ENCODE peak calls at places on chromosome 7, in five cellular contexts. One of them, this sample, is unnamed.

GRCh38 chr7:140053812-140054539 is 8.8 kb downstream of the PARP12 start:
- DNase-seq in GM04503: no peak
- DNase-seq in iris pigment epithelial cell: no peak
- DNase-seq in stimulated activated CD8-positive, alpha-beta memory T cell treated with anti-CD3 and anti-CD28 coated beads, Interleukin-4, amount 100 ng/mL, for 1 hour: no peak
- DNase-seq in neural crest cell: no peak
- DNase-seq in this sample: no peak

GRCh38 chr7:105791926-105792325 is 84.5 kb downstream of the ATXN7L1 start:
- DNase-seq in GM04503: no peak
- DNase-seq in iris pigment epithelial cell: no peak
- DNase-seq in stimulated activated CD8-positive, alpha-beta memory T cell treated with anti-CD3 and anti-CD28 coated beads, Interleukin-4, amount 100 ng/mL, for 1 hour: no peak
- DNase-seq in neural crest cell: no peak
- DNase-seq in this sample: no peak

GRCh38 chr7:46651561-46652088 is 730.6 kb upstream of the IGFBP3 start:
- DNase-seq in GM04503: no peak
- DNase-seq in iris pigment epithelial cell: no peak
- DNase-seq in stimulated activated CD8-positive, alpha-beta memory T cell treated with anti-CD3 and anti-CD28 coated beads, Interleukin-4, amount 100 ng/mL, for 1 hour: no peak
- DNase-seq in neural crest cell: no peak
- DNase-seq in this sample: no peak

GRCh38 chr7:100157334-100158228 is 942 bp downstream of the TRAPPC14 start:
- DNase-seq in GM04503: no peak
- DNase-seq in iris pigment epithelial cell: peak
- DNase-seq in stimulated activated CD8-positive, alpha-beta memory T cell treated with anti-CD3 and anti-CD28 coated beads, Interleukin-4, amount 100 ng/mL, for 1 hour: no peak
- DNase-seq in neural crest cell: no peak
- DNase-seq in this sample: peak

GRCh38 chr7:6234384-6234783 is 38.0 kb downstream of the CYTH3 start:
- DNase-seq in GM04503: no peak
- DNase-seq in iris pigment epithelial cell: no peak
- DNase-seq in stimulated activated CD8-positive, alpha-beta memory T cell treated with anti-CD3 and anti-CD28 coated beads, Interleukin-4, amount 100 ng/mL, for 1 hour: no peak
- DNase-seq in neural crest cell: no peak
- DNase-seq in this sample: no peak

GRCh38 chr7:151311294-151311864 is 30.2 kb upstream of the NUB1 start:
- DNase-seq in GM04503: no peak
- DNase-seq in iris pigment epithelial cell: no peak
- DNase-seq in stimulated activated CD8-positive, alpha-beta memory T cell treated with anti-CD3 and anti-CD28 coated beads, Interleukin-4, amount 100 ng/mL, for 1 hour: no peak
- DNase-seq in neural crest cell: no peak
- DNase-seq in this sample: peak

GRCh38 chr7:47951374-47951773 is 3.1 kb upstream of the PKD1L1 start:
- DNase-seq in GM04503: no peak
- DNase-seq in iris pigment epithelial cell: no peak
- DNase-seq in stimulated activated CD8-positive, alpha-beta memory T cell treated with anti-CD3 and anti-CD28 coated beads, Interleukin-4, amount 100 ng/mL, for 1 hour: no peak
- DNase-seq in neural crest cell: no peak
- DNase-seq in this sample: peak

GRCh38 chr7:8157296-8157695 is 104.7 kb downstream of the ICA1 start:
- DNase-seq in GM04503: no peak
- DNase-seq in iris pigment epithelial cell: no peak
- DNase-seq in stimulated activated CD8-positive, alpha-beta memory T cell treated with anti-CD3 and anti-CD28 coated beads, Interleukin-4, amount 100 ng/mL, for 1 hour: no peak
- DNase-seq in neural crest cell: no peak
- DNase-seq in this sample: peak

GRCh38 chr7:16695621-16696237 is 49.7 kb downstream of the BZW2 start:
- DNase-seq in GM04503: no peak
- DNase-seq in iris pigment epithelial cell: peak
- DNase-seq in stimulated activated CD8-positive, alpha-beta memory T cell treated with anti-CD3 and anti-CD28 coated beads, Interleukin-4, amount 100 ng/mL, for 1 hour: no peak
- DNase-seq in neural crest cell: no peak
- DNase-seq in this sample: peak

GRCh38 chr7:107463139-107464078 is 6.4 kb upstream of the GPR22 start:
- DNase-seq in GM04503: no peak
- DNase-seq in iris pigment epithelial cell: peak
- DNase-seq in stimulated activated CD8-positive, alpha-beta memory T cell treated with anti-CD3 and anti-CD28 coated beads, Interleukin-4, amount 100 ng/mL, for 1 hour: no peak
- DNase-seq in neural crest cell: peak
- DNase-seq in this sample: peak

GRCh38 chr7:94477878-94478277 is 31.7 kb upstream of the CASD1 start:
- DNase-seq in GM04503: no peak
- DNase-seq in iris pigment epithelial cell: no peak
- DNase-seq in stimulated activated CD8-positive, alpha-beta memory T cell treated with anti-CD3 and anti-CD28 coated beads, Interleukin-4, amount 100 ng/mL, for 1 hour: no peak
- DNase-seq in neural crest cell: no peak
- DNase-seq in this sample: no peak

GRCh38 chr7:22544245-22544644 is 44.3 kb upstream of the STEAP1B start:
- DNase-seq in GM04503: no peak
- DNase-seq in iris pigment epithelial cell: no peak
- DNase-seq in stimulated activated CD8-positive, alpha-beta memory T cell treated with anti-CD3 and anti-CD28 coated beads, Interleukin-4, amount 100 ng/mL, for 1 hour: no peak
- DNase-seq in neural crest cell: no peak
- DNase-seq in this sample: no peak

GRCh38 chr7:47460251-47460989 is 121.5 kb downstream of the TNS3 start:
- DNase-seq in GM04503: no peak
- DNase-seq in iris pigment epithelial cell: no peak
- DNase-seq in stimulated activated CD8-positive, alpha-beta memory T cell treated with anti-CD3 and anti-CD28 coated beads, Interleukin-4, amount 100 ng/mL, for 1 hour: no peak
- DNase-seq in neural crest cell: no peak
- DNase-seq in this sample: no peak

GRCh38 chr7:99010281-99010680 is 131.9 kb downstream of the TRRAP start:
- DNase-seq in GM04503: no peak
- DNase-seq in iris pigment epithelial cell: no peak
- DNase-seq in stimulated activated CD8-positive, alpha-beta memory T cell treated with anti-CD3 and anti-CD28 coated beads, Interleukin-4, amount 100 ng/mL, for 1 hour: no peak
- DNase-seq in neural crest cell: no peak
- DNase-seq in this sample: no peak

GRCh38 chr7:95476072-95476845 is 9.5 kb upstream of the ASB4 start:
- DNase-seq in GM04503: no peak
- DNase-seq in iris pigment epithelial cell: no peak
- DNase-seq in stimulated activated CD8-positive, alpha-beta memory T cell treated with anti-CD3 and anti-CD28 coated beads, Interleukin-4, amount 100 ng/mL, for 1 hour: no peak
- DNase-seq in neural crest cell: peak
- DNase-seq in this sample: no peak

GRCh38 chr7:94011714-94012353 is 7.7 kb upstream of the BET1 start:
- DNase-seq in GM04503: no peak
- DNase-seq in iris pigment epithelial cell: no peak
- DNase-seq in stimulated activated CD8-positive, alpha-beta memory T cell treated with anti-CD3 and anti-CD28 coated beads, Interleukin-4, amount 100 ng/mL, for 1 hour: no peak
- DNase-seq in neural crest cell: no peak
- DNase-seq in this sample: no peak

GRCh38 chr7:97116308-97116707 is 1.2 kb upstream of the SDHAF3 start:
- DNase-seq in GM04503: no peak
- DNase-seq in iris pigment epithelial cell: no peak
- DNase-seq in stimulated activated CD8-positive, alpha-beta memory T cell treated with anti-CD3 and anti-CD28 coated beads, Interleukin-4, amount 100 ng/mL, for 1 hour: no peak
- DNase-seq in neural crest cell: no peak
- DNase-seq in this sample: no peak

GRCh38 chr7:117375380-117375779 is 51.9 kb downstream of the ASZ1 start:
- DNase-seq in GM04503: no peak
- DNase-seq in iris pigment epithelial cell: peak
- DNase-seq in stimulated activated CD8-positive, alpha-beta memory T cell treated with anti-CD3 and anti-CD28 coated beads, Interleukin-4, amount 100 ng/mL, for 1 hour: no peak
- DNase-seq in neural crest cell: no peak
- DNase-seq in this sample: no peak

GRCh38 chr7:82805527-82805960 is 357.1 kb downstream of the PCLO start:
- DNase-seq in GM04503: peak
- DNase-seq in iris pigment epithelial cell: peak
- DNase-seq in stimulated activated CD8-positive, alpha-beta memory T cell treated with anti-CD3 and anti-CD28 coated beads, Interleukin-4, amount 100 ng/mL, for 1 hour: no peak
- DNase-seq in neural crest cell: no peak
- DNase-seq in this sample: no peak

GRCh38 chr7:30804078-30804661 is 33.0 kb downstream of the MINDY4 start:
- DNase-seq in GM04503: peak
- DNase-seq in iris pigment epithelial cell: peak
- DNase-seq in stimulated activated CD8-positive, alpha-beta memory T cell treated with anti-CD3 and anti-CD28 coated beads, Interleukin-4, amount 100 ng/mL, for 1 hour: no peak
- DNase-seq in neural crest cell: no peak
- DNase-seq in this sample: no peak

GRCh38 chr7:101911800-101912705 is 94.6 kb downstream of the CUX1 start:
- DNase-seq in GM04503: no peak
- DNase-seq in iris pigment epithelial cell: peak
- DNase-seq in stimulated activated CD8-positive, alpha-beta memory T cell treated with anti-CD3 and anti-CD28 coated beads, Interleukin-4, amount 100 ng/mL, for 1 hour: no peak
- DNase-seq in neural crest cell: no peak
- DNase-seq in this sample: peak

GRCh38 chr7:1380211-1380815 is 79.0 kb downstream of the MICALL2 start:
- DNase-seq in GM04503: no peak
- DNase-seq in iris pigment epithelial cell: no peak
- DNase-seq in stimulated activated CD8-positive, alpha-beta memory T cell treated with anti-CD3 and anti-CD28 coated beads, Interleukin-4, amount 100 ng/mL, for 1 hour: no peak
- DNase-seq in neural crest cell: no peak
- DNase-seq in this sample: no peak

GRCh38 chr7:148148456-148148855 is 442.1 kb upstream of the C7orf33 start:
- DNase-seq in GM04503: no peak
- DNase-seq in iris pigment epithelial cell: no peak
- DNase-seq in stimulated activated CD8-positive, alpha-beta memory T cell treated with anti-CD3 and anti-CD28 coated beads, Interleukin-4, amount 100 ng/mL, for 1 hour: no peak
- DNase-seq in neural crest cell: no peak
- DNase-seq in this sample: no peak

GRCh38 chr7:66362136-66362535 is 157.0 kb downstream of the TPST1 start:
- DNase-seq in GM04503: no peak
- DNase-seq in iris pigment epithelial cell: peak
- DNase-seq in stimulated activated CD8-positive, alpha-beta memory T cell treated with anti-CD3 and anti-CD28 coated beads, Interleukin-4, amount 100 ng/mL, for 1 hour: no peak
- DNase-seq in neural crest cell: no peak
- DNase-seq in this sample: no peak

GRCh38 chr7:39987641-39988347 is 37.7 kb downstream of the CDK13 start:
- DNase-seq in GM04503: no peak
- DNase-seq in iris pigment epithelial cell: no peak
- DNase-seq in stimulated activated CD8-positive, alpha-beta memory T cell treated with anti-CD3 and anti-CD28 coated beads, Interleukin-4, amount 100 ng/mL, for 1 hour: no peak
- DNase-seq in neural crest cell: no peak
- DNase-seq in this sample: no peak

GRCh38 chr7:26293569-26294308 is 2.1 kb downstream of the SNX10 start:
- DNase-seq in GM04503: no peak
- DNase-seq in iris pigment epithelial cell: no peak
- DNase-seq in stimulated activated CD8-positive, alpha-beta memory T cell treated with anti-CD3 and anti-CD28 coated beads, Interleukin-4, amount 100 ng/mL, for 1 hour: no peak
- DNase-seq in neural crest cell: no peak
- DNase-seq in this sample: no peak

GRCh38 chr7:73526892-73527821 is 5.1 kb upstream of the BAZ1B start:
- DNase-seq in GM04503: no peak
- DNase-seq in iris pigment epithelial cell: no peak
- DNase-seq in stimulated activated CD8-positive, alpha-beta memory T cell treated with anti-CD3 and anti-CD28 coated beads, Interleukin-4, amount 100 ng/mL, for 1 hour: no peak
- DNase-seq in neural crest cell: no peak
- DNase-seq in this sample: no peak

GRCh38 chr7:5422324-5423271 is 1.0 kb downstream of the TNRC18 start:
- DNase-seq in GM04503: no peak
- DNase-seq in iris pigment epithelial cell: peak
- DNase-seq in stimulated activated CD8-positive, alpha-beta memory T cell treated with anti-CD3 and anti-CD28 coated beads, Interleukin-4, amount 100 ng/mL, for 1 hour: no peak
- DNase-seq in neural crest cell: peak
- DNase-seq in this sample: peak

GRCh38 chr7:142440219-142441073 is 182.6 kb upstream of the PRSS58 start:
- DNase-seq in GM04503: peak
- DNase-seq in iris pigment epithelial cell: peak
- DNase-seq in stimulated activated CD8-positive, alpha-beta memory T cell treated with anti-CD3 and anti-CD28 coated beads, Interleukin-4, amount 100 ng/mL, for 1 hour: no peak
- DNase-seq in neural crest cell: no peak
- DNase-seq in this sample: no peak

GRCh38 chr7:150338166-150338829 is 3.1 kb downstream of the RARRES2 start:
- DNase-seq in GM04503: no peak
- DNase-seq in iris pigment epithelial cell: no peak
- DNase-seq in stimulated activated CD8-positive, alpha-beta memory T cell treated with anti-CD3 and anti-CD28 coated beads, Interleukin-4, amount 100 ng/mL, for 1 hour: no peak
- DNase-seq in neural crest cell: no peak
- DNase-seq in this sample: no peak

GRCh38 chr7:16646427-16647081 is 573 bp downstream of the BZW2 start:
- DNase-seq in GM04503: no peak
- DNase-seq in iris pigment epithelial cell: peak
- DNase-seq in stimulated activated CD8-positive, alpha-beta memory T cell treated with anti-CD3 and anti-CD28 coated beads, Interleukin-4, amount 100 ng/mL, for 1 hour: no peak
- DNase-seq in neural crest cell: no peak
- DNase-seq in this sample: no peak

This sample was measured in HuH-7.5.